ENCODE peak calls at places on chromosomes 13 and 19, in six cellular contexts. One of them, this sample, is unnamed.

GRCh38 chr19:2984196-2984490 is 6.8 kb downstream of the TLE6 start:
- DNase-seq in heart left ventricle: no peak
- DNase-seq in kidney epithelial cell: no peak
- DNase-seq in body of pancreas: no peak
- DNase-seq in thoracic aorta: peak
- DNase-seq in transverse colon: no peak
- DNase-seq in this sample: no peak

GRCh38 chr13:113106666-113107065 is 1.1 kb downstream of the F7 start:
- DNase-seq in transverse colon: no peak
- DNase-seq in heart left ventricle: no peak
- DNase-seq in body of pancreas: no peak
- DNase-seq in thoracic aorta: no peak
- DNase-seq in kidney epithelial cell: no peak
- DNase-seq in this sample: no peak

GRCh38 chr13:99307247-99307646 is at the start of gene GPR183:
- DNase-seq in transverse colon: no peak
- DNase-seq in heart left ventricle: no peak
- DNase-seq in thoracic aorta: no peak
- DNase-seq in kidney epithelial cell: no peak
- DNase-seq in body of pancreas: no peak
- DNase-seq in this sample: no peak

GRCh38 chr19:35347171-35347929 is at the start of gene FFAR1:
- DNase-seq in heart left ventricle: no peak
- DNase-seq in kidney epithelial cell: no peak
- DNase-seq in body of pancreas: peak
- DNase-seq in thoracic aorta: no peak
- DNase-seq in transverse colon: peak
- DNase-seq in this sample: no peak

GRCh38 chr13:59490651-59491050 is 673.1 kb downstream of the DIAPH3 start:
- DNase-seq in body of pancreas: no peak
- DNase-seq in thoracic aorta: no peak
- DNase-seq in kidney epithelial cell: no peak
- DNase-seq in heart left ventricle: no peak
- DNase-seq in transverse colon: no peak
- DNase-seq in this sample: no peak

GRCh38 chr13:25977216-25977615 is 74.6 kb downstream of the SHISA2 start:
- DNase-seq in heart left ventricle: no peak
- DNase-seq in body of pancreas: peak
- DNase-seq in kidney epithelial cell: peak
- DNase-seq in thoracic aorta: no peak
- DNase-seq in transverse colon: no peak
- DNase-seq in this sample: peak

GRCh38 chr13:111371720-111372119 is 51.3 kb downstream of the TEX29 start:
- DNase-seq in body of pancreas: no peak
- DNase-seq in kidney epithelial cell: no peak
- DNase-seq in transverse colon: no peak
- DNase-seq in heart left ventricle: no peak
- DNase-seq in thoracic aorta: no peak
- DNase-seq in this sample: no peak

GRCh38 chr13:43376596-43376995 is 353.2 kb downstream of the DNAJC15 start:
- DNase-seq in transverse colon: no peak
- DNase-seq in thoracic aorta: no peak
- DNase-seq in heart left ventricle: no peak
- DNase-seq in body of pancreas: no peak
- DNase-seq in kidney epithelial cell: no peak
- DNase-seq in this sample: no peak

GRCh38 chr13:67351915-67352314 is 121.8 kb upstream of the PCDH9 start:
- DNase-seq in transverse colon: no peak
- DNase-seq in body of pancreas: no peak
- DNase-seq in thoracic aorta: no peak
- DNase-seq in heart left ventricle: no peak
- DNase-seq in kidney epithelial cell: no peak
- DNase-seq in this sample: no peak

GRCh38 chr19:425056-425455 is 16.1 kb upstream of the C2CD4C start:
- DNase-seq in kidney epithelial cell: no peak
- DNase-seq in thoracic aorta: no peak
- DNase-seq in body of pancreas: no peak
- DNase-seq in transverse colon: no peak
- DNase-seq in heart left ventricle: no peak
- DNase-seq in this sample: no peak

GRCh38 chr19:3788991-3789778 is 3.0 kb upstream of the MATK start:
- DNase-seq in transverse colon: no peak
- DNase-seq in kidney epithelial cell: no peak
- DNase-seq in thoracic aorta: no peak
- DNase-seq in heart left ventricle: no peak
- DNase-seq in body of pancreas: no peak
- DNase-seq in this sample: no peak

GRCh38 chr19:46574533-46574932 is 26.6 kb upstream of the CALM3 start:
- DNase-seq in transverse colon: no peak
- DNase-seq in body of pancreas: no peak
- DNase-seq in thoracic aorta: no peak
- DNase-seq in kidney epithelial cell: no peak
- DNase-seq in heart left ventricle: no peak
- DNase-seq in this sample: peak

GRCh38 chr13:113926301-113926761 is 47.5 kb downstream of the C13orf46 start:
- DNase-seq in body of pancreas: no peak
- DNase-seq in thoracic aorta: no peak
- DNase-seq in transverse colon: no peak
- DNase-seq in heart left ventricle: no peak
- DNase-seq in kidney epithelial cell: no peak
- DNase-seq in this sample: no peak

GRCh38 chr13:25659091-25659502 is 287.3 kb downstream of the ATP8A2 start:
- DNase-seq in transverse colon: no peak
- DNase-seq in heart left ventricle: no peak
- DNase-seq in thoracic aorta: no peak
- DNase-seq in body of pancreas: no peak
- DNase-seq in kidney epithelial cell: no peak
- DNase-seq in this sample: no peak

GRCh38 chr13:48489666-48490065 is 43.2 kb downstream of the RCBTB2 start:
- DNase-seq in heart left ventricle: no peak
- DNase-seq in thoracic aorta: no peak
- DNase-seq in body of pancreas: no peak
- DNase-seq in transverse colon: no peak
- DNase-seq in kidney epithelial cell: no peak
- DNase-seq in this sample: no peak

GRCh38 chr13:48490241-48490640 is 42.6 kb downstream of the RCBTB2 start:
- DNase-seq in kidney epithelial cell: no peak
- DNase-seq in body of pancreas: no peak
- DNase-seq in heart left ventricle: no peak
- DNase-seq in thoracic aorta: no peak
- DNase-seq in transverse colon: no peak
- DNase-seq in this sample: no peak

GRCh38 chr13:48493076-48493765 is 39.7 kb downstream of the RCBTB2 start:
- DNase-seq in heart left ventricle: no peak
- DNase-seq in transverse colon: no peak
- DNase-seq in body of pancreas: no peak
- DNase-seq in kidney epithelial cell: no peak
- DNase-seq in thoracic aorta: no peak
- DNase-seq in this sample: no peak

GRCh38 chr13:48492123-48493075 is 40.5 kb downstream of the RCBTB2 start:
- DNase-seq in thoracic aorta: no peak
- DNase-seq in body of pancreas: peak
- DNase-seq in heart left ventricle: peak
- DNase-seq in kidney epithelial cell: no peak
- DNase-seq in transverse colon: peak
- DNase-seq in this sample: no peak

DNA sequence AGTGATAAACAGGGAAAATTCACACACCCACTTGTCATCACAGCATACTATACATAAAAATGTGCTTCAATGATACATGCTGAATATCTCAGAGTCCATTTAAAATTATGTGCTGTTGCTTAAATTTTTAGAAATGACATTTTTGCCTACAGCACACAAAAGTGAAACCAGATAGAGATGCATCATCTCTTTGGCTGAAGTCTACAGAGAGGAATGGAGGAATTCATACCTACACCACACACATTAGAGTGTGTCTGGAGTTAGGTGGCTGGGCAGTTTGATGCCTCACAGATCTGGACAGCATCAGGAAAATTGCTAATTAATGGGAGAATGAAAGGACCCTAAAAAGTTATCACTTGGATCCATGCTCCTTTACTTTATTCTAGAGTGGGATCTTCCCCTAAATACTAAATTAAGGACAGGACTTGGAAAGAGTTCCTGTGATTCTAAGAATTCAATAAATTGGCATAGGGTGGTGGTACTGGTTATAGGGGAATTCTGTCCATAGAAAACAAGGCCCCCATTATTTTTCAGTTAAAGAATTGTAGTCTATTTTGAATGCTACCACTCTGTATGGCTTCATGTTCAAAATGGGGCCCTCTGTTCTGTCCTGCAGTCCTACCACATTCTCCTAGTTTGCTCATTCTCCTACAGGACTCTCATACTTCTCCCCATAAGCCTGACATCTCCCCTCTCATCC is 41.3 kb downstream of the RCBTB2 start:
- DNase-seq in kidney epithelial cell: no peak
- DNase-seq in transverse colon: no peak
- DNase-seq in body of pancreas: no peak
- DNase-seq in thoracic aorta: no peak
- DNase-seq in heart left ventricle: no peak
- DNase-seq in this sample: no peak
- H3K4me3 ChIP-seq in kidney epithelial cell: no peak
- H3K4me3 ChIP-seq in transverse colon: no peak
- H3K4me3 ChIP-seq in body of pancreas: no peak
- H3K4me3 ChIP-seq in thoracic aorta: peak
- H3K4me3 ChIP-seq in heart left ventricle: peak
- H3K4me3 ChIP-seq in this sample: no peak

GRCh38 chr19:41324921-41325639 is 15.1 kb downstream of the CCDC97 start:
- DNase-seq in thoracic aorta: peak
- DNase-seq in kidney epithelial cell: no peak
- DNase-seq in heart left ventricle: peak
- DNase-seq in transverse colon: peak
- DNase-seq in body of pancreas: peak
- DNase-seq in this sample: no peak
- H3K4me3 ChIP-seq in thoracic aorta: peak
- H3K4me3 ChIP-seq in kidney epithelial cell: no peak
- H3K4me3 ChIP-seq in heart left ventricle: peak
- H3K4me3 ChIP-seq in transverse colon: no peak
- H3K4me3 ChIP-seq in body of pancreas: no peak
- H3K4me3 ChIP-seq in this sample: peak

DNA sequence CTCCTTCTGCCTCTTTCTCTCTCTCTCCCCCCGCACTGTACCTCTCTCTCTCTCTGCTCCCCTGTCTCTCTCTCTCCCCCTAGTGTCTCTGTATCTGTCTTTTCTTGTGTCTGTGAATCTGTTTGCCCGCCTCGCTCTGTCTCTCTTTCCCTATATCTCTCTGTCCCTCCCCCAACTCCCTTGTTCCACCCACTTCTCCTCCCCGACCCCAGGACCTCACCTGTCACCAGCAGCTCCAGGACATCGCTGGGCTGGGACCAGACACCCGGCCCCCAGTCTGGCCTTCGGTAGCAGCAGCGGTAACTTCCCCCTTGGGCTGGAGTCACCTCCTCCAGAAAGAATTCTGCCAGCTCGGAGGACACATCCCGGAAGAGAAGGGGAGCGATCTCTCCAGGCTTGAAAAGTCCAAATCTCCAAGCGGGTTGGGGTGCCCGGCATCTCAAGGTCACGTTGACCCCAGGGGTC is 3.9 kb downstream of the OSCAR start:
- DNase-seq in thoracic aorta: no peak
- DNase-seq in kidney epithelial cell: no peak
- DNase-seq in heart left ventricle: no peak
- DNase-seq in transverse colon: peak
- DNase-seq in body of pancreas: no peak
- DNase-seq in this sample: no peak
- H3K4me3 ChIP-seq in thoracic aorta: peak
- H3K4me3 ChIP-seq in kidney epithelial cell: peak
- H3K4me3 ChIP-seq in heart left ventricle: no peak
- H3K4me3 ChIP-seq in transverse colon: no peak
- H3K4me3 ChIP-seq in body of pancreas: no peak
- H3K4me3 ChIP-seq in this sample: no peak

DNA sequence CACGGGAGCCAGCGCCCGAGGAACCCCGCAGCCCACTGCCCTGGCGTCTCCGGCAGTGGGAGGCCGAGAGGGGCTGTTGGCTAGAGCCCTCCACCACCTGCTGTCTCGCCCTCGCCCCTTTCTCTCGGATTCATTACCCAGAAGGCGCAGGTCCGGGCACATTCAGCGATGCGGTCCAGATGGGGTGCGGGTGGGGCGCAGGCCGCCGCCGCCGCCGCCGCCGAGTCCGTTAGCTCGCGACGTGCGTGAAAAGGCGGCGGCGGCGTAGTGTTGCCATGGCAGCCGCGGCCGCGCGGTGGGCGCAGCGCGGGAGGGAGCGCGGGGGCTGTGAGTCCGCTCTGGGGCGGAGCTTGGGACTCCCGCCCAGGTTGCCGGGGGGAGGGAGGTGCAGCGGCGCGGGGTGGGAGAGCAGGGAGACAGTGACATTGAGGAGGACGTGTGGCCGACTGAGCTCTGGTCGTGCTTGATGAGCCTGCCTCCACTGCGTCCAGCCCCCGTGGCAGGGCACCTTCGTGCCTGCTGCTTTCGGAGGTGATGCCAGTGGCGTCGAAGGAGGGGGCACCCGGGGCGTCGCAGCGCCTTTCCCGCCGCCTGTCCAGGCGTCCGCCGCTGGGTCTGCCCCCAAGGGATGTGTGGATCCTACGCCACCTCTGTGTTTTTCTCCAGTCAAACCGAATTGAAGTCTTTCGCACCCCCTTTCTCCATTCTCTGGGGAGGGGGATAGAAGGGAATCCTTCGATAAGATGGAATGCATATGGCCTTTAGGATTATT is at the start of gene KATNAL1:
- DNase-seq in kidney epithelial cell: no peak
- DNase-seq in heart left ventricle: peak
- DNase-seq in transverse colon: peak
- DNase-seq in thoracic aorta: peak
- DNase-seq in body of pancreas: peak
- DNase-seq in this sample: no peak
- H3K4me3 ChIP-seq in kidney epithelial cell: peak
- H3K4me3 ChIP-seq in heart left ventricle: peak
- H3K4me3 ChIP-seq in transverse colon: peak
- H3K4me3 ChIP-seq in thoracic aorta: peak
- H3K4me3 ChIP-seq in body of pancreas: peak
- H3K4me3 ChIP-seq in this sample: peak

DNA sequence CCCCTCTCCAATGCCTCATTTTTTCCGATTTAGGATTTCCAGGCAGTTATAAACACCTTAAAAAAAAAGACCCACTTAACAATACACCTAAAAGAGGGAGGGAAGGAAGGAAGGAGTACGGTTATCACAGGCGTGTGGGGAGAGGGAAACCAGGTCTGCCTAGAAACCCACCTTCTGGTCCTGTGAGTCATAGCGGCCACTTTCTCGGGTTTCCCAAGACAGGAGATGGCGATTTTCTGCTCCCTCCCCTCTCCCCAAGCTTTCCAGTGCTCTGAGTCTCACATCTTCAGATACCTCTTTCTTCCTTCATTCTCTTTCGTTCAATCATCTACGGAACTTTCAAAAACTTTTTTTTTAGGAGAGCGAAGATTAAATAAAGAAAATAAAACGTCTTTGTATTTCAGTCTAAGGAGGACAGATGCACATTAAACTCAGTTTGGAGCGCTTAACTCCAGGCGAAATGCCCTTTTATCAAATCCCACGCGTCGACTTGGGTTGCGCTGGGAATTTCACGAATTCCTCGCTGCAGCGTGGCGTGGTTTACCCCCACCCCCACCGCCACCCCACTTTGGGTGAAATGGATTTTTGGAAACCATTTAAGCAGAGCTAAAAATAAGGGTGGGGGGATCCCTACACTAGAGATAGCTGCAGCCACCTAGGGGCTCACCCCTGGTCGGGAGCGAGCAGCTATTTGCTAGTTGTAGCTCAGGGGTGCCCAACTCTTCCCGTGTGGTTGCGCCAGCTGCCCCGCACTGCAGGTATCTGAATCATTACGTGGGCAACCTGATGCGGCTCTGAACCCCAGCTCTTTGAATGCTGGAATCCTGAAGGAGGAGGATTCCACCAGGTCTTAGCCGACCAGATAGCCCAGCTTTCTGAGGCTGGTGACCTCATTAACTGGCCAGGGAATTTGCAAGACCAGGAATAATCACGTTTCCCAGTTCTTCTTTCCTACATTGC is 6.4 kb upstream of the TSHZ3 start:
- DNase-seq in body of pancreas: no peak
- DNase-seq in thoracic aorta: no peak
- DNase-seq in kidney epithelial cell: no peak
- DNase-seq in heart left ventricle: no peak
- DNase-seq in transverse colon: no peak
- DNase-seq in this sample: no peak
- H3K4me3 ChIP-seq in body of pancreas: no peak
- H3K4me3 ChIP-seq in thoracic aorta: no peak
- H3K4me3 ChIP-seq in kidney epithelial cell: no peak
- H3K4me3 ChIP-seq in heart left ventricle: no peak
- H3K4me3 ChIP-seq in transverse colon: no peak
- H3K4me3 ChIP-seq in this sample: no peak

This sample was measured in retinal pigment epithelial cell.